ENCODE peak calls at places on chromosomes 2 and 18, in six cellular contexts. L is GM23338, T is GM23248, V is neural progenitor cell, F is MM.1S, E is PC-3. M is an unnamed sample.

GRCh38 chr18:9825571-9826073 is 60.2 kb upstream of the TXNDC2 start:
- DNase-seq in L (no peak), T (peak; percentile 89), V (no peak), F (no peak), E (peak; percentile 95), M (peak; percentile 79)

GRCh38 chr2:163191372-163191771 is 352.8 kb upstream of the KCNH7 start:
- DNase-seq in L (peak; percentile 69), T (peak; percentile 71), V (peak; percentile 62), F (peak; percentile 51), E (peak; percentile 61), M (peak; percentile 54)

GRCh38 chr2:99260184-99260583 is 4.7 kb upstream of the LYG2 start:
- DNase-seq in L (no peak), T (no peak), V (no peak), F (no peak), E (no peak), M (no peak)

GRCh38 chr2:174036825-174037224 is 71.7 kb upstream of the SP3 start:
- DNase-seq in L (no peak), T (peak; percentile 8), V (no peak), F (peak; percentile 76), E (no peak), M (no peak)

GRCh38 chr2:219155054-219155644 is 5.5 kb downstream of the NHEJ1 start:
- DNase-seq in L (peak; percentile 94), T (peak; percentile 87), V (peak; percentile 91), F (peak; percentile 70), E (peak; percentile 89), M (peak; percentile 88)

GRCh38 chr2:114057638-114058037 is 167.7 kb downstream of the ACTR3 start:
- DNase-seq in L (no peak), T (no peak), V (no peak), F (no peak), E (no peak), M (no peak)

GRCh38 chr2:237616373-237617304 is 10.7 kb upstream of the LRRFIP1 start:
- DNase-seq in L (no peak), T (peak; percentile 87), V (no peak), F (peak; percentile 57), E (peak; percentile 28), M (no peak)

GRCh38 chr2:128232965-128233789 is 85.5 kb downstream of the HS6ST1 start:
- DNase-seq in L (peak; percentile 94), T (peak; percentile 86), V (peak; percentile 92), F (peak; percentile 81), E (peak; percentile 74), M (peak; percentile 93)

GRCh38 chr18:49127606-49128190 is 176.9 kb upstream of the SMAD7 start:
- DNase-seq in L (no peak), T (no peak), V (no peak), F (no peak), E (no peak), M (no peak)

GRCh38 chr2:68157002-68157401 is 686 bp upstream of the PNO1 start:
- DNase-seq in L (peak; percentile 77), T (peak; percentile 69), V (peak; percentile 78), F (no peak), E (no peak), M (no peak)

GRCh38 chr2:68155618-68156017 is 2.1 kb upstream of the PNO1 start:
- DNase-seq in L (no peak), T (no peak), V (no peak), F (no peak), E (no peak), M (no peak)

GRCh38 chr2:68156419-68156818 is 1.3 kb upstream of the PNO1 start:
- DNase-seq in L (no peak), T (peak; percentile 16), V (no peak), F (no peak), E (no peak), M (no peak)

GRCh38 chr2:68157402-68158133 is at the start of gene PNO1:
- DNase-seq in L (peak; percentile 98), T (peak; percentile 97), V (peak; percentile 97), F (peak; percentile 95), E (peak; percentile 94), M (peak; percentile 96)

GRCh38 chr2:68158134-68158447 is 403 bp downstream of the PNO1 start:
- DNase-seq in L (no peak), T (no peak), V (no peak), F (no peak), E (no peak), M (no peak)
- H3K27ac ChIP-seq in L (peak overlapping the region; percentile 78), T (peak overlapping the region; percentile 89), V (peak overlapping the region; percentile 93), F (peak overlapping the region; percentile 84), E (peak overlapping the region; percentile 91), M (peak overlapping the region; percentile 95)

DNA sequence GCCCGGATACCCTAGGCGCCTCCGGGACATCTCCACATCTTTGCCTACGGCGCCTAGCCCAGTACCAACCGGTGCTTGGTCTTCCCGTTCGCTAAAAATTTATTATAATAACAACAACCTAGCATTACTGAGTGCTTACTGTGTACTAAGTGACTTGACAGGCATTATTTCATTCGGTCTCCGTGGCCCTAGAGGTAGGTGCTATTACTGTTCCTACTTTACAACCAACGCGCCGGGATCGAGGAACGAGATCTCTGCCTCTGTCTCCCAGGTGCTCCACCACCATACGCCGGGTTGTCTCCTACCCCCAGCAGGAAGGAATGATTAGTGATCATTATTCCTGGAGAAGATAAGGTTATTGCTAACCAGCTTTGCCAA is 657 bp upstream of the BIN1 start:
- DNase-seq in L (peak; percentile 63), T (no peak), V (no peak), F (peak; percentile 44), E (no peak), M (no peak)
- TF ChIP-seq EZH2 in L (no peak), T (no peak), V (no peak), F (no peak), E (no peak), M (no peak)

DNA sequence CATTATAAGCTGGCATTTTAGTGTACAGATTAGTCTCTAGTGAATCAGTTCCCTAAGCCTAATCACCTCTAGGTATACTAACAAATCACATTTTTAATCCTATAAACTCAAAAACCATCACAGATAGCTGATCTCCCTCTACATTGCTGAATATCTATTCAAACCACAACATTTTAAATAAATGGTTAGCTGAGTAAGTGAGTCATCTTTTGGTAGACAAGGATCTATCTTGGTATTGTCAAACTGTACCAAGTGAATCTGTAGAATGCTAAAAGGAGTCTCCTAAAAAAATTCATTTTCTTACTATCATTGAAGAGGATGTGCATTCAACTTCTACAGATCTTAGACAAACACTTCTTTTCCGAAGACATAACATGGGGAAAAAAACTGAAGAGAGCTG is 40.7 kb downstream of the INO80D start:
- DNase-seq in L (no peak), T (peak; percentile 17), V (no peak), F (no peak), E (no peak), M (no peak)
- TF ChIP-seq EZH2phosphoT487 in L (no peak), T (no peak), V (no peak), F (no peak), E (no peak), M (no peak)

DNA sequence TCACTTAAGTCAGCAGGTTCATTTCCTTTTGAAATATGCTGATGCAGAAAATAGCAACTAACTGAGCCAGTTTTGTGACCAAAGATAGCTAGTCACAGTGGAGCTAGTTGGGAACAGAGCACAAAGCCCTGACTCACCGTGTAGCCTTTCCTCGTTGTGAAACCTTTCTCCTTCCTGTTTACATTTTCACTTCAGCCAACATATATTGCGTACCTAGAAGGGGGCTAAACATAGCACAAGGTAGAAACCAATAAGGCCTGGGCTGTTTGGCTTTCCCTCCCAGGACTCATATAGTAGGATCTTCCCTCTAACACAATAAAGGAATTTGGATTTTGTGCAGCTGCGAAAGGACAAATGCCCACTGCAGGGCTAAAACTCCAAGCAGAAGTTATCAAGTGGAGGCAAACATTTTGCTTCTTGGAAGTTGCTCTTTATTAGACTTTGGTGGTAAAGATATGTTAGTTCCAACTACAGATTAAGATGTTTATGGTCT is 24.5 kb upstream of the LPIN2 start:
- DNase-seq in L (no peak), T (peak; percentile 84), V (no peak), F (peak; percentile 94), E (peak; percentile 92), M (peak; percentile 76)
- H3K27ac ChIP-seq in L (no peak overlapping the region), T (peak overlapping the region; percentile 7), V (no peak overlapping the region), F (peak overlapping the region; percentile 81), E (peak overlapping the region; percentile 45), M (peak overlapping the region; percentile 88)

GRCh38 chr2:181679544-181679979 is 755 bp downstream of the NEUROD1 start:
- DNase-seq in L (no peak), T (no peak), V (no peak), F (no peak), E (no peak), M (no peak)
- TF ChIP-seq EZH2 in L (peak; percentile 64), T (no peak), V (peak; percentile 95), F (no peak), E (no peak), M (no peak)

DNA sequence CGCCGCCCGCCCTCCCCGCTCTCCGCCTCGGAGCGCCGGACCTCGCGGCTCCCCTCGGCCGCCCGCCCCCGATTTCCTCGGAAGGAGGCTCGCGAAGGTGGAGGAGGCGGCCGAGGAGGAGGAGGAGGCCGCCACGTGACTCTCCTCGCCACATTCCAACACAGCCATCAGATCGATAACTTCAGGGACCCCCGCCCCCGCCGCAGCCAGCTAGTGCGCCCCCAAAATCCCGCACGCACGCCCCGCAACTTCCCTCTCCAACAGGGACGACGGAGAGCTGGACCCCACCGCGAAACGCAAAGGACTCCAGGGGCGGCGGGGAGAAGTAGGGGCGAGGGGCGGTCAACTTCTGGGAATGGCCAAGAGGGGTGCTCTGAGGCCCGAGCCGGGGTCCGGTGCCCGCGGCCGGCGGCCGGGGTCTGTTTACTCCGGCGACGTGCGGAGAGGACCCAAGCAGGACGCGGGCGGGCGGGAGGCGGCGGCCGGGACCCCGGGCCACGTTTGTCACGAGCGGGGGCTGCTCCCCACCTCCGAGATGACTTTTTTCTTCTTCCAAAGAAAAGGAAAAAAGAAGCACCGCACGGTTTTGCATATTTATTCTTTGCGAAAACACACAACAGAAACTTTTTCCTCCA is 1.9 kb downstream of the ZNF521 start:
- DNase-seq in L (peak; percentile 68), T (peak; percentile 64), V (peak; percentile 74), F (peak; percentile 33), E (no peak), M (peak; percentile 31)
- TF ChIP-seq EZH2phosphoT487 in L (no peak), T (no peak), V (no peak), F (no peak), E (no peak), M (no peak)